ENCODE peak calls at places on chromosomes 16 and 17, in nine cellular contexts. F, N, S, E, R, J, O, H and B are unnamed samples.

GRCh38 chr17:38579934-38580333 is 25.8 kb downstream of the SRCIN1 start:
- DNase-seq in J (peak), F (no peak), S (peak), H (peak), N (no peak), O (peak), E (peak), R (no peak), B (no peak)

GRCh38 chr16:88770459-88771293 is 14.3 kb downstream of the PIEZO1 start:
- DNase-seq in N (peak), F (peak), R (peak), J (peak), E (no peak), S (peak), H (no peak), O (no peak), B (no peak)

GRCh38 chr17:45228121-45228941 is 6.6 kb downstream of the FMNL1 start:
- DNase-seq in O (peak), H (no peak), E (no peak), F (no peak), S (peak), J (no peak), R (peak), N (no peak), B (peak)

GRCh38 chr16:50261707-50262235 is 4.6 kb upstream of the ADCY7 start:
- DNase-seq in R (no peak), E (no peak), J (no peak), N (no peak), S (no peak), F (peak), O (no peak), H (no peak), B (no peak)

GRCh38 chr16:78437352-78437968 is 338.0 kb downstream of the WWOX start:
- DNase-seq in N (no peak), R (peak), H (no peak), S (peak), O (peak), E (peak), J (no peak), F (no peak), B (peak)

GRCh38 chr17:57114085-57114673 is 29.1 kb downstream of the AKAP1 start:
- DNase-seq in E (peak), S (no peak), F (no peak), H (no peak), N (no peak), J (no peak), R (peak), O (peak), B (peak)

GRCh38 chr17:57508706-57509105 is 236.4 kb downstream of the CCDC182 start:
- DNase-seq in E (no peak), O (no peak), R (no peak), S (no peak), F (no peak), J (no peak), N (no peak), H (no peak), B (no peak)

GRCh38 chr17:12859520-12859919 is 70.2 kb downstream of the ARHGAP44 start:
- DNase-seq in F (no peak), S (no peak), J (no peak), H (no peak), O (no peak), R (no peak), N (no peak), E (no peak), B (no peak)

GRCh38 chr17:4786111-4786491 is at the start of gene VMO1:
- DNase-seq in J (no peak), O (no peak), R (no peak), S (no peak), F (no peak), H (no peak), N (no peak), E (no peak), B (no peak)

GRCh38 chr16:53052519-53053501 is at the start of gene CHD9NB:
- DNase-seq in N (no peak), R (no peak), S (peak), O (no peak), J (peak), E (no peak), F (peak), H (no peak), B (no peak)

GRCh38 chr16:4790261-4790660 is 2.1 kb upstream of the SEPTIN12 start:
- DNase-seq in J (no peak), F (no peak), H (no peak), R (no peak), S (no peak), O (no peak), N (no peak), E (no peak), B (no peak)

GRCh38 chr17:43803758-43804157 is 23.5 kb downstream of the CFAP97D1 start:
- DNase-seq in F (no peak), N (no peak), H (no peak), J (no peak), O (no peak), R (no peak), S (no peak), E (no peak), B (no peak)

GRCh38 chr17:82317394-82318168 is at the start of gene CD7:
- DNase-seq in F (no peak), S (no peak), N (no peak), R (peak), E (no peak), O (peak), H (no peak), J (no peak), B (peak)

GRCh38 chr16:28193530-28194423 is 18.0 kb downstream of the XPO6 start:
- DNase-seq in E (no peak), J (no peak), F (no peak), H (no peak), R (peak), O (peak), S (peak), N (no peak), B (peak)

GRCh38 chr17:14843086-14843795 is 421.9 kb downstream of the PMP22 start:
- DNase-seq in R (no peak), J (no peak), H (no peak), S (no peak), O (no peak), E (no peak), N (no peak), F (no peak), B (no peak)

GRCh38 chr16:86432691-86433090 is 77.6 kb upstream of the FOXF1 start:
- DNase-seq in S (no peak), H (no peak), O (no peak), N (no peak), F (no peak), J (no peak), E (no peak), R (no peak), B (no peak)

GRCh38 chr17:39461911-39462641 is 790 bp downstream of the CDK12 start:
- DNase-seq in F (no peak), J (no peak), N (no peak), E (peak), S (peak), R (peak), H (no peak), O (peak), B (no peak)

GRCh38 chr17:65154770-65155589 is 17.8 kb downstream of the RGS9 start:
- DNase-seq in E (no peak), O (no peak), F (no peak), J (no peak), R (no peak), S (peak), N (no peak), H (no peak), B (no peak)

GRCh38 chr16:24013733-24014645 is 178.2 kb downstream of the PRKCB start:
- DNase-seq in F (no peak), J (peak), H (no peak), N (no peak), O (peak), E (no peak), R (peak), S (no peak), B (peak)